ENCODE peak calls at places on chromosomes 5 and 9, in four cellular contexts. One of them, this sample, is unnamed. For H3K4me1 and H3K36me3, the result is how much of the 10 kb centered on the place peaks cover.

GRCh38 chr5:40733439-40733838 is 22.3 kb downstream of the TTC33 start:
- DNase-seq in mesendoderm: no peak
- DNase-seq in IMR-90: no peak
- DNase-seq in GM23338: no peak
- DNase-seq in this sample: no peak

GRCh38 chr9:111657051-111657450 is 4.4 kb upstream of the GNG10 start:
- DNase-seq in mesendoderm: peak
- DNase-seq in IMR-90: no peak
- DNase-seq in GM23338: peak
- DNase-seq in this sample: no peak

GRCh38 chr5:87010736-87011135 is 256.9 kb upstream of the RASA1 start:
- DNase-seq in mesendoderm: no peak
- DNase-seq in IMR-90: no peak
- DNase-seq in GM23338: no peak
- DNase-seq in this sample: no peak

GRCh38 chr5:77869115-77869798 is 93.1 kb upstream of the TBCA start:
- DNase-seq in mesendoderm: no peak
- DNase-seq in IMR-90: no peak
- DNase-seq in GM23338: no peak
- DNase-seq in this sample: no peak

GRCh38 chr5:124621279-124621678 is 125.2 kb downstream of the ZNF608 start:
- DNase-seq in mesendoderm: no peak
- DNase-seq in IMR-90: no peak
- DNase-seq in GM23338: no peak
- DNase-seq in this sample: no peak

GRCh38 chr5:134526483-134527155 is 1.1 kb downstream of the JADE2 start:
- DNase-seq in mesendoderm: peak
- DNase-seq in IMR-90: no peak
- DNase-seq in GM23338: peak
- DNase-seq in this sample: peak

GRCh38 chr5:178940569-178941360 is at the start of gene ZNF454:
- DNase-seq in mesendoderm: peak
- DNase-seq in IMR-90: peak
- DNase-seq in GM23338: peak
- DNase-seq in this sample: peak

GRCh38 chr5:177539411-177539810 is 15.0 kb downstream of the FAM193B start:
- DNase-seq in mesendoderm: no peak
- DNase-seq in IMR-90: peak
- DNase-seq in GM23338: no peak
- DNase-seq in this sample: no peak

GRCh38 chr9:125932012-125932411 is 184.8 kb downstream of the PBX3 start:
- DNase-seq in mesendoderm: peak
- DNase-seq in IMR-90: peak
- DNase-seq in GM23338: no peak
- DNase-seq in this sample: no peak

GRCh38 chr5:157442989-157443619 is 16.9 kb upstream of the NIPAL4 start:
- DNase-seq in mesendoderm: no peak
- DNase-seq in IMR-90: no peak
- DNase-seq in GM23338: no peak
- DNase-seq in this sample: no peak

GRCh38 chr5:78006449-78006848 is 230.3 kb upstream of the TBCA start:
- DNase-seq in mesendoderm: no peak
- DNase-seq in IMR-90: no peak
- DNase-seq in GM23338: no peak
- DNase-seq in this sample: no peak

GRCh38 chr5:163259495-163259894 is 177.9 kb upstream of the CCNG1 start:
- DNase-seq in mesendoderm: no peak
- DNase-seq in IMR-90: no peak
- DNase-seq in GM23338: peak
- DNase-seq in this sample: no peak

GRCh38 chr5:79436821-79437220 is 77.1 kb downstream of the HOMER1 start:
- DNase-seq in mesendoderm: no peak
- DNase-seq in IMR-90: peak
- DNase-seq in GM23338: no peak
- DNase-seq in this sample: no peak

GRCh38 chr9:77514886-77515711 is 133.0 kb downstream of the GNA14 start:
- DNase-seq in mesendoderm: no peak
- DNase-seq in IMR-90: no peak
- DNase-seq in GM23338: no peak
- DNase-seq in this sample: no peak

GRCh38 chr5:113336975-113337374 is 97.8 kb downstream of the TSSK1B start:
- DNase-seq in mesendoderm: peak
- DNase-seq in IMR-90: peak
- DNase-seq in GM23338: peak
- DNase-seq in this sample: no peak

GRCh38 chr5:180114304-180115003 is 42.9 kb upstream of the RNF130 start:
- DNase-seq in mesendoderm: no peak
- DNase-seq in IMR-90: no peak
- DNase-seq in GM23338: no peak
- DNase-seq in this sample: peak

GRCh38 chr5:150256416-150257064 is 33.0 kb downstream of the CAMK2A start:
- DNase-seq in mesendoderm: peak
- DNase-seq in IMR-90: no peak
- DNase-seq in GM23338: peak
- DNase-seq in this sample: no peak

GRCh38 chr9:10613413-10613812 is 611 bp upstream of the PTPRD start:
- DNase-seq in mesendoderm: no peak
- DNase-seq in IMR-90: no peak
- DNase-seq in GM23338: peak
- DNase-seq in this sample: no peak

GRCh38 chr5:72035831-72036230 is 71.4 kb upstream of the MAP1B start:
- DNase-seq in mesendoderm: no peak
- DNase-seq in IMR-90: no peak
- DNase-seq in GM23338: no peak
- DNase-seq in this sample: no peak

GRCh38 chr9:117916291-117916690 is 212.1 kb downstream of the TLR4 start:
- DNase-seq in mesendoderm: no peak
- DNase-seq in IMR-90: no peak
- DNase-seq in GM23338: peak
- DNase-seq in this sample: no peak

GRCh38 chr5:107184066-107184465 is 486.7 kb downstream of the EFNA5 start:
- DNase-seq in mesendoderm: no peak
- DNase-seq in IMR-90: no peak
- DNase-seq in GM23338: no peak
- DNase-seq in this sample: no peak

GRCh38 chr5:158676642-158677489 is 422.9 kb downstream of the EBF1 start:
- DNase-seq in mesendoderm: peak
- DNase-seq in IMR-90: no peak
- DNase-seq in GM23338: peak
- DNase-seq in this sample: no peak

GRCh38 chr9:136848393-136849037 is 694 bp upstream of the PHPT1 start:
- DNase-seq in mesendoderm: peak
- DNase-seq in IMR-90: no peak
- DNase-seq in GM23338: peak
- DNase-seq in this sample: peak

GRCh38 chr5:131382407-131383395 is 118.8 kb downstream of the CDC42SE2 start:
- DNase-seq in mesendoderm: peak
- DNase-seq in IMR-90: peak
- DNase-seq in GM23338: peak
- DNase-seq in this sample: no peak

GRCh38 chr9:35962126-35962906 is 4.4 kb upstream of the OR2S2 start:
- DNase-seq in mesendoderm: no peak
- DNase-seq in IMR-90: peak
- DNase-seq in GM23338: peak
- DNase-seq in this sample: no peak

GRCh38 chr9:130069048-130069447 is 15.3 kb downstream of the GPR107 start:
- DNase-seq in mesendoderm: no peak
- DNase-seq in IMR-90: no peak
- DNase-seq in GM23338: no peak
- DNase-seq in this sample: no peak

GRCh38 chr5:90410178-90410762 is 714 bp upstream of the CETN3 start:
- DNase-seq in mesendoderm: no peak
- DNase-seq in IMR-90: no peak
- DNase-seq in GM23338: no peak
- DNase-seq in this sample: no peak

GRCh38 chr9:21931428-21931827 is 62.8 kb downstream of the CDKN2A start:
- DNase-seq in mesendoderm: no peak
- DNase-seq in IMR-90: peak
- DNase-seq in GM23338: no peak
- DNase-seq in this sample: no peak

GRCh38 chr5:39257554-39257953 is 38.2 kb upstream of the FYB1 start:
- DNase-seq in mesendoderm: no peak
- DNase-seq in IMR-90: no peak
- DNase-seq in GM23338: no peak
- DNase-seq in this sample: no peak

GRCh38 chr9:127808347-127809001 is 5.8 kb downstream of the FPGS start:
- DNase-seq in mesendoderm: no peak
- DNase-seq in IMR-90: no peak
- DNase-seq in GM23338: no peak
- DNase-seq in this sample: peak

GRCh38 chr5:140568664-140569063 is 4.0 kb downstream of the SLC35A4 start:
- DNase-seq in mesendoderm: no peak
- DNase-seq in IMR-90: no peak
- DNase-seq in GM23338: no peak
- DNase-seq in this sample: no peak

GRCh38 chr5:135203593-135204036 is 169.6 kb upstream of the PITX1 start:
- DNase-seq in mesendoderm: peak
- DNase-seq in IMR-90: no peak
- DNase-seq in GM23338: peak
- DNase-seq in this sample: no peak

GRCh38 chr9:89621676-89622075 is 16.9 kb downstream of the GADD45G start:
- DNase-seq in mesendoderm: no peak
- DNase-seq in IMR-90: no peak
- DNase-seq in GM23338: no peak
- DNase-seq in this sample: no peak

GRCh38 chr9:6133346-6134063 is 82.1 kb upstream of the IL33 start:
- DNase-seq in mesendoderm: no peak
- DNase-seq in IMR-90: no peak
- DNase-seq in GM23338: no peak
- DNase-seq in this sample: no peak

GRCh38 chr9:137458194-137459146 is 664 bp downstream of the NSMF start:
- DNase-seq in mesendoderm: no peak
- DNase-seq in IMR-90: no peak
- DNase-seq in GM23338: peak
- DNase-seq in this sample: peak

GRCh38 chr9:90775657-90776056 is 26.0 kb upstream of the SYK start:
- DNase-seq in mesendoderm: no peak
- DNase-seq in IMR-90: no peak
- DNase-seq in GM23338: no peak
- DNase-seq in this sample: no peak

GRCh38 chr9:14418262-14419200 is 104.6 kb upstream of the NFIB start:
- DNase-seq in mesendoderm: no peak
- DNase-seq in IMR-90: no peak
- DNase-seq in GM23338: peak
- DNase-seq in this sample: no peak

GRCh38 chr9:121768416-121769015 is 117.1 kb downstream of the DAB2IP start:
- DNase-seq in mesendoderm: no peak
- DNase-seq in IMR-90: no peak
- DNase-seq in GM23338: no peak
- DNase-seq in this sample: no peak

DNA sequence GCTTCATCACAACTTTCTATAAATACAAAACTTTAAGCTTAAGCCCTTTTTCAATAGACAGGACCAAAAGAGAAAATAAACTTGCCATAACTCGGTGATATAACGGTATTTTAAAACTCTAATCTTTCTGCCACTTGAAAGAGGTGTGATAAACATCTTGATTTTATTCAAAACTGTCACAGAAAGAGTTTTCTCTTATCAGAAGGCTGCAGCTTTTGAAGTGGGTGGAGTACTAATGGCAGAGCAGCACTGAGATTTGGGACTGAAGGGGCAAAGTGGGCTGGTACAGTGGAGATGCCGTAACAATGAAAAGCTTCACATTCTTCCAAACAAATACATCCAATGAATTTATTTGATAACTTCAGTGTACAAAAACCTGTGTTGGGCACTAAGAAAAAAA is 92.5 kb downstream of the FBXO38 start:
- DNase-seq in mesendoderm: no peak
- DNase-seq in IMR-90: no peak
- DNase-seq in GM23338: no peak
- DNase-seq in this sample: no peak
- H3K4me1 ChIP-seq in mesendoderm: under half
- H3K4me1 ChIP-seq in IMR-90: under half
- H3K4me1 ChIP-seq in GM23338: under half
- H3K4me1 ChIP-seq in this sample: under half

GRCh38 chr9:93644397-93645088 is 68.2 kb downstream of the PHF2 start:
- DNase-seq in mesendoderm: no peak
- DNase-seq in IMR-90: no peak
- DNase-seq in GM23338: no peak
- DNase-seq in this sample: no peak
- H3K36me3 ChIP-seq in mesendoderm: under half
- H3K36me3 ChIP-seq in IMR-90: under half
- H3K36me3 ChIP-seq in GM23338: under half
- H3K36me3 ChIP-seq in this sample: under half

GRCh38 chr5:96193946-96194345 is 232.3 kb upstream of the ELL2 start:
- DNase-seq in mesendoderm: no peak
- DNase-seq in IMR-90: no peak
- DNase-seq in GM23338: no peak
- DNase-seq in this sample: no peak

GRCh38 chr5:96194597-96194996 is 232.9 kb upstream of the ELL2 start:
- DNase-seq in mesendoderm: no peak
- DNase-seq in IMR-90: no peak
- DNase-seq in GM23338: no peak
- DNase-seq in this sample: no peak

GRCh38 chr5:96187309-96188027 is 225.8 kb upstream of the ELL2 start:
- DNase-seq in mesendoderm: peak
- DNase-seq in IMR-90: no peak
- DNase-seq in GM23338: no peak
- DNase-seq in this sample: no peak

GRCh38 chr5:96189028-96189826 is 227.6 kb upstream of the ELL2 start:
- DNase-seq in mesendoderm: no peak
- DNase-seq in IMR-90: no peak
- DNase-seq in GM23338: no peak
- DNase-seq in this sample: no peak

GRCh38 chr5:96189987-96190386 is 228.3 kb upstream of the ELL2 start:
- DNase-seq in mesendoderm: peak
- DNase-seq in IMR-90: no peak
- DNase-seq in GM23338: no peak
- DNase-seq in this sample: no peak
- H3K4me3 ChIP-seq in mesendoderm: no peak
- H3K4me3 ChIP-seq in IMR-90: no peak
- H3K4me3 ChIP-seq in GM23338: no peak
- H3K4me3 ChIP-seq in this sample: no peak

DNA sequence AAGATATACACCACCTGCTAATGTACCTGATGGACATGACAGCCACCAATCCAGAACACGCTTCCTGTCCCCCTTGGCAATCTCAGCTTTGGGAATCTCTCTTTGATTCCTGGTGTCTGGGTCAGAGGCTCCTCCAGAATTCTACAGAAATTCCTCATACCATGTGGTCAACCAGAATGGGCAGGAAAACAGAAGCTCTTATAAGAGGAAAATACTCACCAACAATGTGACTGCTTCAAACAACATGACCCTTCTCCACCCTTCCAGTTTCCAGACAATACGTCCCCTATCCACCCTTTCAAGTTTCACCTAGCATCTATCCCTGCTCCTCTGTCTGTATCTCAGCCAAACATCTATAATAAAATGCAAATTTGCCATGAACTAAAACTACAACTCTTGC is 247.2 kb downstream of the DENND1A start:
- DNase-seq in mesendoderm: no peak
- DNase-seq in IMR-90: no peak
- DNase-seq in GM23338: no peak
- DNase-seq in this sample: no peak
- H3K4me1 ChIP-seq in mesendoderm: under half
- H3K4me1 ChIP-seq in IMR-90: under half
- H3K4me1 ChIP-seq in GM23338: under half
- H3K4me1 ChIP-seq in this sample: under half

This sample was measured in right lobe of liver.